ENCODE peak calls at places on chromosomes 4 and X, in eight cellular contexts. Z is CD8-positive, alpha-beta T cell; H is cardiac muscle cell; U is GM23248; G is ovary; A is lower lobe of right lung; K is RWPE2; C is sigmoid colon. T is an unnamed sample.
A peak's percentile ranks its signal among the peaks of the same experiment; 100 is the strongest.

GRCh38 chr4:189232274-189232673 is 708.4 kb upstream of the FRG1 start:
- DNase-seq in Z (no peak), H (no peak), U (no peak), G (no peak), A (no peak), K (no peak), C (no peak), T (no peak)

GRCh38 chr4:121736735-121737351 is 28.1 kb downstream of the SMIM43 start:
- DNase-seq in Z (no peak), H (peak; percentile 47), U (peak; percentile 77), G (no peak), A (no peak), K (no peak), C (no peak), T (no peak)

GRCh38 chr4:182288534-182288933 is 45.3 kb downstream of the TENM3 start:
- DNase-seq in Z (no peak), H (no peak), U (no peak), G (no peak), A (no peak), K (no peak), C (no peak), T (no peak)

GRCh38 chr4:159787901-159788300 is 685.0 kb downstream of the RAPGEF2 start:
- DNase-seq in Z (no peak), H (no peak), U (no peak), G (no peak), A (no peak), K (no peak), C (no peak), T (no peak)

GRCh38 chr4:7034262-7035081 is 8.7 kb upstream of the TADA2B start:
- DNase-seq in Z (no peak), H (no peak), U (peak; percentile 77), G (no peak), A (peak; percentile 75), K (no peak), C (no peak), T (no peak)

GRCh38 chr4:140281828-140282227 is 91.6 kb upstream of the SCOC start:
- DNase-seq in Z (no peak), H (no peak), U (peak; percentile 22), G (no peak), A (no peak), K (no peak), C (no peak), T (no peak)

GRCh38 chrX:40845331-40845911 is 110.1 kb upstream of the MED14 start:
- DNase-seq in Z (no peak), H (peak; percentile 68), U (peak; percentile 94), G (peak; percentile 31), A (no peak), K (no peak), C (no peak), T (no peak)

GRCh38 chrX:13855689-13856425 is 39.0 kb upstream of the GPM6B start:
- DNase-seq in Z (no peak), H (no peak), U (no peak), G (no peak), A (no peak), K (no peak), C (no peak), T (no peak)

GRCh38 chr4:2802618-2803531 is 10.0 kb downstream of the SH3BP2 start:
- DNase-seq in Z (no peak), H (no peak), U (no peak), G (no peak), A (peak; percentile 41), K (peak; percentile 62), C (peak; percentile 54), T (peak; percentile 69)

GRCh38 chrX:30864383-30864785 is 24.7 kb downstream of the TAB3 start:
- DNase-seq in Z (no peak), H (no peak), U (no peak), G (no peak), A (no peak), K (no peak), C (no peak), T (no peak)

GRCh38 chr4:11805837-11806236 is 377.1 kb upstream of the HS3ST1 start:
- DNase-seq in Z (no peak), H (peak; percentile 23), U (peak; percentile 2), G (no peak), A (no peak), K (no peak), C (no peak), T (no peak)

GRCh38 chr4:14701896-14702295 is 300.4 kb upstream of the CPEB2 start:
- DNase-seq in Z (no peak), H (no peak), U (no peak), G (no peak), A (no peak), K (no peak), C (no peak), T (no peak)

GRCh38 chrX:53883196-53883595 is 161.1 kb downstream of the PHF8 start:
- DNase-seq in Z (no peak), H (no peak), U (no peak), G (no peak), A (no peak), K (no peak), C (no peak), T (no peak)

GRCh38 chr4:21470531-21470930 is 478.0 kb downstream of the KCNIP4 start:
- DNase-seq in Z (no peak), H (no peak), U (peak; percentile 69), G (no peak), A (no peak), K (no peak), C (no peak), T (no peak)

GRCh38 chrX:130916636-130917422 is 13.8 kb upstream of the ENOX2 start:
- DNase-seq in Z (no peak), H (peak; percentile 70), U (peak; percentile 43), G (peak; percentile 28), A (no peak), K (no peak), C (no peak), T (no peak)

GRCh38 chrX:67543818-67544217 is at the start of gene AR:
- DNase-seq in Z (no peak), H (peak; percentile 43), U (peak; percentile 64), G (peak; percentile 75), A (peak; percentile 66), K (no peak), C (peak; percentile 83), T (peak; percentile 88)

GRCh38 chrX:119984652-119985051 is 41.1 kb upstream of the NKAP start:
- DNase-seq in Z (no peak), H (no peak), U (no peak), G (no peak), A (no peak), K (no peak), C (no peak), T (no peak)

GRCh38 chr4:10108818-10109783 is 7.5 kb downstream of the WDR1 start:
- DNase-seq in Z (no peak), H (no peak), U (peak; percentile 66), G (peak; percentile 19), A (no peak), K (no peak), C (no peak), T (peak; percentile 55)

GRCh38 chrX:136819026-136819425 is 38.3 kb upstream of the ARHGEF6 start:
- DNase-seq in Z (no peak), H (no peak), U (no peak), G (no peak), A (no peak), K (no peak), C (no peak), T (no peak)

GRCh38 chrX:49915352-49916222 is 6.8 kb upstream of the CLCN5 start:
- DNase-seq in Z (peak; percentile 29), H (peak; percentile 62), U (peak; percentile 61), G (no peak), A (no peak), K (no peak), C (no peak), T (no peak)

GRCh38 chr4:169604131-169604900 is 8.1 kb downstream of the NEK1 start:
- DNase-seq in Z (no peak), H (no peak), U (peak; percentile 88), G (no peak), A (no peak), K (no peak), C (no peak), T (no peak)

GRCh38 chrX:73262991-73263390 is 48.3 kb upstream of the NAP1L2 start:
- DNase-seq in Z (no peak), H (no peak), U (peak; percentile 20), G (no peak), A (no peak), K (no peak), C (no peak), T (no peak)

GRCh38 chr4:154082760-154083530 is 294.1 kb upstream of the SFRP2 start:
- DNase-seq in Z (no peak), H (peak; percentile 54), U (peak; percentile 31), G (no peak), A (no peak), K (no peak), C (no peak), T (no peak)

GRCh38 chr4:7330031-7330596 is 104.6 kb downstream of the PSAPL1 start:
- DNase-seq in Z (no peak), H (no peak), U (no peak), G (no peak), A (no peak), K (no peak), C (no peak), T (peak; percentile 32)

GRCh38 chrX:70029790-70030189 is 19.9 kb downstream of the AWAT2 start:
- DNase-seq in Z (no peak), H (no peak), U (no peak), G (no peak), A (no peak), K (no peak), C (no peak), T (no peak)

GRCh38 chr4:52869196-52869595 is 7.1 kb downstream of the RASL11B start:
- DNase-seq in Z (no peak), H (no peak), U (peak; percentile 63), G (peak; percentile 79), A (no peak), K (no peak), C (peak; percentile 70), T (peak; percentile 91)
- H3K4me1 ChIP-seq in Z (no peaks in the 10 kb centered on the region), H (peaks cover 44% of the 10 kb centered on the region), U (no peaks in the 10 kb centered on the region), G (peaks cover 20% of the 10 kb centered on the region), A (peaks cover 22% of the 10 kb centered on the region), K (no peaks in the 10 kb centered on the region), C (no peaks in the 10 kb centered on the region), T (no peaks in the 10 kb centered on the region)

GRCh38 chrX:68683580-68683979 is 36.1 kb downstream of the STARD8 start:
- DNase-seq in Z (no peak), H (no peak), U (no peak), G (no peak), A (no peak), K (no peak), C (no peak), T (no peak)
- H3K4me1 ChIP-seq in Z (no peaks in the 10 kb centered on the region), H (no peaks in the 10 kb centered on the region), U (peaks cover 3% of the 10 kb centered on the region), G (no peaks in the 10 kb centered on the region), A (peaks cover 24% of the 10 kb centered on the region), K (no peaks in the 10 kb centered on the region), C (no peaks in the 10 kb centered on the region), T (peaks cover 10% of the 10 kb centered on the region)

DNA sequence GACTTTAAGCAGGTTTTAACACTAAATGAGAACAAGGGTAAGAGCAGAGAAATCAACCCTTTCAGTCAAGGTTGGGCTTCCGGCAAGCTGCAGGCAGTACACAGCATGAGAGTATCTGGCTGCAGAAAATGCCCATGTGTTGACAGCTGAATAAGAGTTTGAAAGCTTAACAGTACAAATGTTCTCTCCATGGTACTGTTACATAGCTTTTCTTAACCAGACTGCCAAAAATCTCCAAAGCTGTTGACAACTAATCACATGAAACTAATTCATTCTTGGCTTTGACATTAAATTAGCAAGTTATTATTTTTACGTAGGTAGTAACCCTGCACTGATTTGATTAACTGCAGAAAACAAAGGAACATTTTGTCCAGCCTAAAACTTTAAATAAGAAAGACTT is 153.5 kb downstream of the SLC10A7 start:
- DNase-seq in Z (no peak), H (peak; percentile 82), U (no peak), G (no peak), A (no peak), K (no peak), C (no peak), T (no peak)
- H3K4me1 ChIP-seq in Z (no peaks in the 10 kb centered on the region), H (peaks cover 22% of the 10 kb centered on the region), U (no peaks in the 10 kb centered on the region), G (no peaks in the 10 kb centered on the region), A (peaks cover 15% of the 10 kb centered on the region), K (no peaks in the 10 kb centered on the region), C (no peaks in the 10 kb centered on the region), T (no peaks in the 10 kb centered on the region)

GRCh38 chr4:925771-926500 is 6.2 kb downstream of the GAK start:
- DNase-seq in Z (no peak), H (no peak), U (no peak), G (no peak), A (no peak), K (no peak), C (no peak), T (peak; percentile 47)
- H3K4me1 ChIP-seq in Z (peaks cover 46% of the 10 kb centered on the region), H (peaks cover 21% of the 10 kb centered on the region), U (peaks cover 29% of the 10 kb centered on the region), G (peaks cover 3% of the 10 kb centered on the region), A (peaks cover 33% of the 10 kb centered on the region), K (peaks cover 3% of the 10 kb centered on the region), C (no peaks in the 10 kb centered on the region), T (peaks cover 10% of the 10 kb centered on the region)